ENCODE peak calls at places on chromosome 11, in five cellular contexts. E, T, M, S and W are unnamed samples.

GRCh38 chr11:12813371-12814225 is 139.4 kb downstream of the TEAD1 start:
- DNase-seq in M (no peak), S (peak; percentile 70), E (peak; percentile 89), T (no peak), W (peak; percentile 93)

GRCh38 chr11:17463795-17464194 is 12.8 kb downstream of the ABCC8 start:
- DNase-seq in S (no peak), M (no peak), T (no peak), E (no peak), W (no peak)

GRCh38 chr11:12497431-12497830 is 120.1 kb downstream of the PARVA start:
- DNase-seq in E (no peak), M (no peak), T (no peak), S (no peak), W (no peak)

GRCh38 chr11:119307219-119307618 is 9.7 kb downstream of the MCAM start:
- DNase-seq in T (no peak), M (no peak), S (no peak), E (no peak), W (no peak)

GRCh38 chr11:19673924-19674390 is 38.7 kb upstream of the NAV2 start:
- DNase-seq in M (no peak), S (no peak), E (peak; percentile 42), T (peak; percentile 74), W (peak; percentile 69)

GRCh38 chr11:72338741-72339140 is 94.8 kb upstream of the PHOX2A start:
- DNase-seq in E (peak; percentile 60), T (no peak), M (no peak), S (peak; percentile 5), W (no peak)

GRCh38 chr11:85182437-85183109 is 444.6 kb downstream of the DLG2 start:
- DNase-seq in T (no peak), S (peak; percentile 57), M (no peak), E (peak; percentile 45), W (peak; percentile 54)

GRCh38 chr11:80958414-80958813 is 1517.6 kb upstream of the TENM4 start:
- DNase-seq in S (peak; percentile 4), M (no peak), T (no peak), E (peak; percentile 94), W (peak; percentile 91)

GRCh38 chr11:96339704-96340554 is 3.1 kb downstream of the MAML2 start:
- DNase-seq in S (no peak), E (peak; percentile 61), T (no peak), M (no peak), W (peak; percentile 68)

GRCh38 chr11:3969613-3970012 is 114.1 kb downstream of the STIM1 start:
- DNase-seq in M (peak; percentile 28), S (no peak), E (no peak), T (no peak), W (no peak)

GRCh38 chr11:69449320-69450063 is 32.0 kb upstream of the LINC01488 start:
- DNase-seq in T (peak; percentile 63), E (no peak), M (no peak), S (no peak), W (peak; percentile 58)

GRCh38 chr11:131980199-131980598 is 609.8 kb downstream of the NTM start:
- DNase-seq in S (no peak), E (no peak), M (no peak), T (no peak), W (no peak)

GRCh38 chr11:121071456-121072236 is 29.4 kb upstream of the TECTA start:
- DNase-seq in S (no peak), E (no peak), M (no peak), T (no peak), W (peak; percentile 11)

GRCh38 chr11:110295487-110296225 is 758 bp downstream of the RDX start:
- DNase-seq in E (peak; percentile 31), S (peak; percentile 65), M (peak; percentile 33), T (peak; percentile 73), W (peak; percentile 40)

GRCh38 chr11:110297082-110297725 is 790 bp upstream of the RDX start:
- DNase-seq in T (no peak), M (no peak), S (no peak), E (peak; percentile 42), W (peak; percentile 37)

GRCh38 chr11:110296226-110297081 is at the start of gene RDX:
- DNase-seq in T (peak; percentile 79), E (peak; percentile 65), S (peak; percentile 79), M (peak; percentile 47), W (peak; percentile 81)

GRCh38 chr11:110295086-110295485 is 1.3 kb downstream of the RDX start:
- DNase-seq in T (no peak), E (no peak), M (no peak), S (no peak), W (no peak)

DNA sequence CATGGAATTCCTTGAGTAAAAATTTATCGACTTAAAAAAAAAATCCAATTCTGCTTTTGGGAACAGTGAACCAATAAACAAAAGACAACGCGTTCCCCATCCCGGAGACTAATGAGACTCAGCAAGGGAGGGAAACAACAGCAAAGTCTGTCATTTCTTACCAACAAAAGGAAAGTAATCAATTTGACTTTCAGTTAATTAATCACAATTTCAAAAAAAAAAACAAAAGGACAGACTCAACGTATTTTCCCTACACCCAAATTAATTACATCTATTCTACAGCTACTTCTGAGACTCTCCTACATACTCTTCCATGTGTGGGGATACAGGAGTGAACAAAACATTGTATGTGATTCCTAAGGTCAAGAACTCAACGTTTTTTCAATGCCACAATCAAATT is 1.9 kb downstream of the RDX start:
- DNase-seq in T (no peak), M (no peak), S (no peak), E (no peak), W (no peak)
- H3K4me3 ChIP-seq in T (peak overlapping the region; percentile 84), M (no peak overlapping the region), S (peak overlapping the region; percentile 67), E (peak overlapping the region; percentile 86), W (peak overlapping the region; percentile 67)

DNA sequence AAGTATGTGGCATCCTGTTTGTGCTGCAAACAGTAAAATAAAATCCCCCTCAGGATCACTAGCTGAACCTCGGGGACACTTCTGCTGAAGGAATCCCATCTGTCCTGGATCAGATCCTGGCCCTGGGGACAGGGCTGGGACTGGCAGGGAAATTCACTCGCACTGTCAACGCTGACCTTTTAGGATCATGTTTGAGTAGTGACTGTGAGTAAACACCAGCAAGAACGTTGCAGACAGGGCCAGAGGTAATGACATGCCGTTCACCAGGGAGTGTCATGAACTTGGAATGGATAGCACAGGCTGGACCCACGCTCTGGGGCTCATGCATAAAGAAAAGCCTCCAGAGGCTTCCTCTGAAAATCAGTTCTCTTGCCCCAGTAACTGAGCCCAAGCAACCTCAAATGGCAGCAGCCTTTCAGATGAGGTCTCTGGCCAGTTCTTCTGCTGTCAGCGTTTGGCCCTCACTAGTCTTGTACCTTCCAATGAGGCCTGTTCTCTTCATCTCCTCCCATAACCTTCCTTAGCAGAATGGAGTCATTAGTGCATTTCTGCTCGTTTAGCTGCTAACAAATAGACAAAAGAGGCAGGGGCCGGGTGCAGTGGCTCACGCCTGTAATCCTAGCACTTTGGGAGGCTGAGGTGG is 51.0 kb upstream of the BARX2 start:
- DNase-seq in E (peak; percentile 18), T (no peak), M (no peak), S (peak; percentile 77), W (no peak)
- H3K4me3 ChIP-seq in E (no peak overlapping the region), T (peak overlapping the region; percentile 11), M (no peak overlapping the region), S (peak overlapping the region; percentile 11), W (no peak overlapping the region)

GRCh38 chr11:123559418-123559817 is 95.0 kb downstream of the SCN3B start:
- DNase-seq in S (no peak), M (no peak), E (no peak), T (no peak), W (peak; percentile 31)
- H3K4me3 ChIP-seq in S (no peak overlapping the region), M (no peak overlapping the region), E (no peak overlapping the region), T (peak overlapping the region; percentile 21), W (no peak overlapping the region)

GRCh38 chr11:77126861-77127673 is 979 bp upstream of the MYO7A start:
- DNase-seq in S (peak; percentile 36), T (peak; percentile 58), M (peak; percentile 56), E (peak; percentile 30), W (peak; percentile 51)

GRCh38 chr11:77127674-77127968 is 425 bp upstream of the MYO7A start:
- DNase-seq in M (no peak), S (no peak), T (no peak), E (no peak), W (no peak)

GRCh38 chr11:77129069-77129840 is 1.2 kb downstream of the MYO7A start:
- DNase-seq in T (no peak), E (no peak), S (no peak), M (no peak), W (no peak)

GRCh38 chr11:77126156-77126775 is 1.8 kb upstream of the MYO7A start:
- DNase-seq in T (no peak), M (no peak), S (no peak), E (no peak), W (no peak)

DNA sequence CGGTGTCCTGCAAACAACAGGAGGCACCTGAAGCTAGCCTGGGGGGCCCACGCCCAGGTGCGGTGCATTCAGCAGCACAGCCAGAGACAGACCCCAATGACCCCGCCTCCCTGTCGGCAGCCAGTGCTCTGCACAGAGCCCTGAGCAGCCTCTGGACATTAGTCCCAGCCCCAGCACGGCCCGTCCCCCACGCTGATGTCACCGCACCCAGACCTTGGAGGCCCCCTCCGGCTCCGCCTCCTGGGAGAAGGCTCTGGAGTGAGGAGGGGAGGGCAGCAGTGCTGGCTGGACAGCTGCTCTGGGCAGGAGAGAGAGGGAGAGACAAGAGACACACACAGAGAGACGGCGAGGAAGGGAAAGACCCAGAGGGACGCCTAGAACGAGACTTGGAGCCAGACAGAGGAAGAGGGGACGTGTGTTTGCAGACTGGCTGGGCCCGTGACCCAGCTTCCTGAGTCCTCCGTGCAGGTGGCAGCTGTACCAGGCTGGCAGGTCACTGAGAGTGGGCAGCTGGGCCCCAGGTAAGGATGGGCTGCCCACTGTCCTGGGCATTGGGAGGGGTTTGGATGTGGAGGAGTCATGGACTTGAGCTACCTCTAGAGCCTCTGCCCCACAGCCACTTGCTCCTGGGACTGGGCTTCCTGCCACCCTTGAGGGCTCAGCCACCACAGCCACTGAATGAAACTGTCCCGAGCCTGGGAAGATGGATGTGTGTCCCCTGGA is at the start of gene MYO7A:
- DNase-seq in S (no peak), E (no peak), M (no peak), T (peak; percentile 64), W (peak; percentile 54)
- H3K4me3 ChIP-seq in S (peak within 1 kb of the TSS; percentile 37), E (peak within 1 kb of the TSS; percentile 45), M (peak within 1 kb of the TSS; percentile 61), T (peak within 1 kb of the TSS; percentile 9), W (peak within 1 kb of the TSS; percentile 45)

GRCh38 chr11:32891657-32892354 is 805 bp upstream of the QSER1 start:
- DNase-seq in E (peak; percentile 31), T (no peak), M (no peak), S (no peak), W (no peak)
- H3K4me3 ChIP-seq in E (peak overlapping the region; percentile 74), T (peak overlapping the region; percentile 88), M (peak overlapping the region; percentile 54), S (peak overlapping the region; percentile 87), W (peak overlapping the region; percentile 88)